ENCODE peak calls at places on chromosome 9, in five cellular contexts. B is GM12865, G is fibroblast of pulmonary artery, U is left ventricle myocardium inferior, M is Peyer's patch. V is an unnamed sample.

GRCh38 chr9:128149951-128150593 is 819 bp downstream of the LCN2 start:
- DNase-seq in B (no peak), G (no peak), U (no peak), M (peak; percentile 43), V (no peak)

GRCh38 chr9:75083188-75083976 is 4.6 kb downstream of the NMRK1 start:
- DNase-seq in B (no peak), G (no peak), U (peak; percentile 25), M (peak; percentile 64), V (peak; percentile 21)

GRCh38 chr9:72997387-72997995 is 44.6 kb upstream of the ALDH1A1 start:
- DNase-seq in B (no peak), G (no peak), U (no peak), M (peak; percentile 54), V (no peak)

GRCh38 chr9:109453210-109453842 is 44.8 kb downstream of the PTPN3 start:
- DNase-seq in B (no peak), G (peak; percentile 79), U (no peak), M (no peak), V (no peak)

GRCh38 chr9:74499111-74499601 is 2.0 kb downstream of the RORB start:
- DNase-seq in B (no peak), G (no peak), U (no peak), M (no peak), V (peak; percentile 7)

GRCh38 chr9:135958485-135958884 is 2.7 kb downstream of the UBAC1 start:
- DNase-seq in B (no peak), G (no peak), U (no peak), M (peak; percentile 30), V (no peak)

GRCh38 chr9:98978231-98978681 is 34.5 kb downstream of the COL15A1 start:
- DNase-seq in B (no peak), G (peak; percentile 8), U (no peak), M (no peak), V (peak; percentile 49)

GRCh38 chr9:87564706-87565335 is 67.2 kb downstream of the DAPK1 start:
- DNase-seq in B (no peak), G (no peak), U (no peak), M (no peak), V (no peak)

GRCh38 chr9:101582593-101582992 is 12.2 kb downstream of the PPP3R2 start:
- DNase-seq in B (no peak), G (peak; percentile 33), U (no peak), M (no peak), V (no peak)

GRCh38 chr9:114507726-114508125 is 2.5 kb upstream of the WHRN start:
- DNase-seq in B (peak; percentile 26), G (peak; percentile 31), U (no peak), M (no peak), V (no peak)

GRCh38 chr9:92607773-92608172 is 62.2 kb downstream of the IPPK start:
- DNase-seq in B (no peak), G (peak; percentile 53), U (no peak), M (no peak), V (no peak)

GRCh38 chr9:120925535-120926396 is 830 bp downstream of the TRAF1 start:
- DNase-seq in B (peak; percentile 91), G (peak; percentile 88), U (no peak), M (no peak), V (no peak)

GRCh38 chr9:68897557-68898145 is 116.3 kb downstream of the PRKACG start:
- DNase-seq in B (no peak), G (no peak), U (no peak), M (no peak), V (peak; percentile 12)

GRCh38 chr9:969310-969692 is 7.2 kb upstream of the DMRT3 start:
- DNase-seq in B (no peak), G (no peak), U (no peak), M (no peak), V (no peak)

GRCh38 chr9:132776891-132777290 is 101.2 kb downstream of the AK8 start:
- DNase-seq in B (no peak), G (no peak), U (no peak), M (no peak), V (no peak)

GRCh38 chr9:36118706-36119105 is 17.8 kb upstream of the GLIPR2 start:
- DNase-seq in B (no peak), G (no peak), U (no peak), M (no peak), V (no peak)

GRCh38 chr9:19481971-19482404 is 73.2 kb downstream of the ACER2 start:
- DNase-seq in B (no peak), G (no peak), U (no peak), M (no peak), V (no peak)

GRCh38 chr9:32571969-32572899 is 725 bp downstream of the NDUFB6 start:
- DNase-seq in B (peak; percentile 88), G (peak; percentile 84), U (peak; percentile 58), M (peak; percentile 52), V (peak; percentile 39)

GRCh38 chr9:14992516-14992915 is 82.3 kb upstream of the FREM1 start:
- DNase-seq in B (no peak), G (no peak), U (no peak), M (no peak), V (no peak)
- H3K4me3 ChIP-seq in B (no peak overlapping the region), G (no peak overlapping the region), U (peak overlapping the region; percentile 70), M (peak overlapping the region; percentile 60), V (peak overlapping the region; percentile 48)

GRCh38 chr9:131282175-131282574 is 5.9 kb upstream of the FAM78A start:
- DNase-seq in B (no peak), G (no peak), U (no peak), M (no peak), V (no peak)
- H3K4me3 ChIP-seq in B (no peak overlapping the region), G (no peak overlapping the region), U (peak overlapping the region; percentile 59), M (no peak overlapping the region), V (no peak overlapping the region)

GRCh38 chr9:76902395-76902794 is 3.5 kb downstream of the PRUNE2 start:
- DNase-seq in B (no peak), G (no peak), U (no peak), M (no peak), V (no peak)

GRCh38 chr9:76901801-76902200 is 4.1 kb downstream of the PRUNE2 start:
- DNase-seq in B (no peak), G (no peak), U (no peak), M (no peak), V (no peak)

GRCh38 chr9:76897804-76898525 is 7.9 kb downstream of the PRUNE2 start:
- DNase-seq in B (no peak), G (no peak), U (no peak), M (no peak), V (no peak)

GRCh38 chr9:76898786-76899185 is 7.1 kb downstream of the PRUNE2 start:
- DNase-seq in B (no peak), G (no peak), U (no peak), M (no peak), V (no peak)

GRCh38 chr9:76900884-76901440 is 5.0 kb downstream of the PRUNE2 start:
- DNase-seq in B (no peak), G (no peak), U (no peak), M (no peak), V (no peak)
- H3K4me3 ChIP-seq in B (no peak overlapping the region), G (no peak overlapping the region), U (no peak overlapping the region), M (no peak overlapping the region), V (no peak overlapping the region)

GRCh38 chr9:38216572-38216971 is 147.5 kb upstream of the SHB start:
- DNase-seq in B (no peak), G (no peak), U (no peak), M (no peak), V (no peak)

GRCh38 chr9:38212016-38212415 is 143.0 kb upstream of the SHB start:
- DNase-seq in B (no peak), G (no peak), U (no peak), M (no peak), V (no peak)

GRCh38 chr9:38214441-38214840 is 145.4 kb upstream of the SHB start:
- DNase-seq in B (no peak), G (no peak), U (no peak), M (no peak), V (no peak)

GRCh38 chr9:38213591-38213990 is 144.6 kb upstream of the SHB start:
- DNase-seq in B (no peak), G (no peak), U (no peak), M (no peak), V (no peak)

DNA sequence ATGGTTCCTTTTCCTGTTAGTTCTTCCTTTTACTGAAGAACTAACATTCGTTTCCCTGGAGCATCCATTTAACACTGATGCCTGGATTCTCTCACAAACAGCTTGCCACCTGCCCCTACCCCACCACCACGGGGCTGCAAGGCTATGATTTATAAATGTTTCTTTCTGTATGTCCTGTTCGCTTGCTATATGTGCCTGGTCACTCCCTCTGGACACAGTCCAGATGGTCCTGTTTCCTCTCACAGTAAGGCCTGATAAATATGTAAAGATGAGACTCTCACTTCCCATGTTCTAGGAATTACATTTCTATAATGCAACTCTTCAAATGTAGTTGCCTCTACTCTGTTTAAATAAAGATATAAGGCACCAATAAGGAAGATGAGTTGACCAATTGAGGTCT is 146.4 kb upstream of the SHB start:
- DNase-seq in B (no peak), G (no peak), U (no peak), M (no peak), V (no peak)
- H3K4me3 ChIP-seq in B (no peak overlapping the region), G (no peak overlapping the region), U (no peak overlapping the region), M (no peak overlapping the region), V (no peak overlapping the region)